ENCODE peak calls at places on chromosomes 2 and 18, in eight cellular contexts. B, X, C, W, T, N, Q and S are unnamed samples.

GRCh38 chr2:128233790-128234395 is 84.8 kb downstream of the HS6ST1 start:
- DNase-seq in B (no peak), X (no peak), C (no peak), W (no peak), T (no peak), N (no peak), Q (no peak), S (no peak)

GRCh38 chr2:30408961-30409387 is 38.1 kb upstream of the LCLAT1 start:
- DNase-seq in B (no peak), X (no peak), C (peak; percentile 29), W (no peak), T (no peak), N (no peak), Q (no peak), S (no peak)

GRCh38 chr2:599601-600000 is 77.6 kb downstream of the TMEM18 start:
- DNase-seq in B (no peak), X (no peak), C (no peak), W (no peak), T (no peak), N (no peak), Q (no peak), S (no peak)

GRCh38 chr18:35040638-35040987 is 600 bp upstream of the MAPRE2 start:
- DNase-seq in B (no peak), X (no peak), C (no peak), W (no peak), T (no peak), N (no peak), Q (no peak), S (no peak)

GRCh38 chr2:154392256-154392655 is 306.2 kb upstream of the KCNJ3 start:
- DNase-seq in B (no peak), X (no peak), C (no peak), W (no peak), T (no peak), N (no peak), Q (peak; percentile 70), S (no peak)

GRCh38 chr2:48849770-48850169 is 94.2 kb upstream of the LHCGR start:
- DNase-seq in B (no peak), X (peak; percentile 85), C (peak; percentile 71), W (no peak), T (no peak), N (no peak), Q (no peak), S (peak; percentile 57)

GRCh38 chr2:117972466-117973123 is 41.3 kb downstream of the CCDC93 start:
- DNase-seq in B (no peak), X (no peak), C (peak; percentile 88), W (no peak), T (no peak), N (no peak), Q (no peak), S (no peak)

GRCh38 chr2:161085041-161085598 is 75.1 kb upstream of the TANK start:
- DNase-seq in B (no peak), X (no peak), C (no peak), W (no peak), T (no peak), N (no peak), Q (no peak), S (no peak)

GRCh38 chr2:236240228-236240990 is 23.8 kb downstream of the ASB18 start:
- DNase-seq in B (peak; percentile 73), X (no peak), C (no peak), W (peak; percentile 55), T (peak; percentile 51), N (no peak), Q (no peak), S (no peak)

GRCh38 chr2:33340265-33340664 is 136.2 kb upstream of the RASGRP3 start:
- DNase-seq in B (peak; percentile 95), X (no peak), C (peak; percentile 46), W (no peak), T (peak; percentile 78), N (peak; percentile 22), Q (no peak), S (no peak)

GRCh38 chr2:208033701-208034502 is 8.6 kb upstream of the PLEKHM3 start:
- DNase-seq in B (no peak), X (peak; percentile 90), C (peak; percentile 46), W (peak; percentile 78), T (no peak), N (peak; percentile 78), Q (peak; percentile 25), S (peak; percentile 77)

GRCh38 chr2:127161176-127162136 is 54.5 kb upstream of the BIN1 start:
- DNase-seq in B (no peak), X (peak; percentile 32), C (no peak), W (no peak), T (no peak), N (no peak), Q (no peak), S (no peak)

GRCh38 chr18:39842042-39842791 is 2112.8 kb upstream of the PIK3C3 start:
- DNase-seq in B (no peak), X (no peak), C (no peak), W (no peak), T (no peak), N (no peak), Q (no peak), S (no peak)

GRCh38 chr2:119748135-119748534 is 11.6 kb upstream of the PTPN4 start:
- DNase-seq in B (no peak), X (no peak), C (peak; percentile 34), W (no peak), T (no peak), N (no peak), Q (no peak), S (no peak)

GRCh38 chr2:119545754-119546445 is 1.7 kb downstream of the CFAP221 start:
- DNase-seq in B (no peak), X (no peak), C (peak; percentile 32), W (no peak), T (no peak), N (no peak), Q (no peak), S (no peak)

GRCh38 chr18:3525870-3526420 is 76.0 kb downstream of the TGIF1 start:
- DNase-seq in B (no peak), X (no peak), C (peak; percentile 36), W (peak; percentile 49), T (no peak), N (no peak), Q (no peak), S (no peak)

GRCh38 chr2:222844323-222844722 is 16.5 kb upstream of the ACSL3 start:
- DNase-seq in B (no peak), X (peak; percentile 93), C (peak; percentile 84), W (no peak), T (no peak), N (no peak), Q (no peak), S (peak; percentile 44)

GRCh38 chr2:119251652-119252051 is 28.0 kb downstream of the STEAP3 start:
- DNase-seq in B (no peak), X (no peak), C (no peak), W (peak; percentile 3), T (no peak), N (no peak), Q (no peak), S (no peak)

GRCh38 chr2:119253114-119253702 is 29.6 kb downstream of the STEAP3 start:
- DNase-seq in B (no peak), X (peak; percentile 66), C (peak; percentile 56), W (no peak), T (no peak), N (no peak), Q (no peak), S (peak; percentile 26)

GRCh38 chr18:11149441-11150270 is at the start of gene PIEZO2:
- DNase-seq in B (peak; percentile 73), X (no peak), C (peak; percentile 88), W (peak; percentile 95), T (peak; percentile 36), N (peak; percentile 69), Q (no peak), S (no peak)

DNA sequence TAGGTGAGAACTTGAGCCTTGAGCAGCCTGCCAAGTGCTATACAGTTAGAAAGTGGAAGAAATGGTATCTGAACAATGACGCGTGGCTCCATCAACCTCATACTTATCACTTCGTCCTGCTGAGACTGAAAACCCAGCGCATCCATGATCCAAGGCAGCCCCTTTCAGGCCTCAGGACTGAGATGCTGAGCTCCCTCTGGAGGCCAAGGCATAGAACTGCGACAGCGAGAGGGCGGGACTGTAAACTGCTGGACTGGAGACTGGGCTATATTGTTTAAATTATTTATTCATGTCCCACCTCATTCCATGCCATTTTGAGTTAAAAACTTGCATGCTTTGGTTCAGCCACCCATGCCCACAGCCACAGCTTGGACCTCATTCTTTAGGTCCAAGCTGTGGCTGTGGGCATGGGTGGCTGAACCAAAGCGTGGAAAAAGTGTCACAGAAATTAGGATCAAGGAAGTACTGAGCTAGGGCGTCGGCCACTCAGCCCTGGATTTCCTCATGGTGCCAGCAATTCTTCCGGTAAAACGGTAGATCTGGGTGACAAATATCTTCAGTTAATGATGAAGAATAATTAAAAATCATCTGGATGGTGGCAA is 195.5 kb downstream of the L3MBTL4 start:
- DNase-seq in B (no peak), X (no peak), C (peak; percentile 62), W (peak; percentile 89), T (peak; percentile 15), N (no peak), Q (peak; percentile 29), S (no peak)
- TF ChIP-seq CTCF in B (peak; percentile 14), X (no peak), C (peak; percentile 85), W (peak; percentile 90), T (peak; percentile 70), N (no peak), Q (peak; percentile 73), S (no peak)

GRCh38 chr18:13051159-13051558 is 60.0 kb downstream of the CEP192 start:
- DNase-seq in B (no peak), X (no peak), C (peak; percentile 3), W (no peak), T (no peak), N (no peak), Q (no peak), S (no peak)
- H3K27ac ChIP-seq in B (no peak overlapping the region), X (no peak overlapping the region), C (no peak overlapping the region), W (no peak overlapping the region), T (no peak overlapping the region), N (no peak overlapping the region), Q (no peak overlapping the region), S (no peak overlapping the region)

GRCh38 chr2:168550670-168551069 is 94.6 kb downstream of the CERS6 start:
- DNase-seq in B (peak; percentile 69), X (no peak), C (no peak), W (no peak), T (peak; percentile 21), N (no peak), Q (peak; percentile 11), S (no peak)
- TF ChIP-seq CTCF in B (no peak), X (no peak), C (no peak), W (no peak), T (no peak), N (no peak), Q (no peak), S (no peak)

GRCh38 chr2:152433289-152433688 is 98.3 kb downstream of the FMNL2 start:
- DNase-seq in B (no peak), X (no peak), C (no peak), W (no peak), T (no peak), N (no peak), Q (no peak), S (no peak)

GRCh38 chr2:152432765-152433164 is 97.8 kb downstream of the FMNL2 start:
- DNase-seq in B (no peak), X (no peak), C (no peak), W (no peak), T (no peak), N (no peak), Q (no peak), S (no peak)

GRCh38 chr2:152432206-152432653 is 97.3 kb downstream of the FMNL2 start:
- DNase-seq in B (no peak), X (peak; percentile 92), C (peak; percentile 92), W (no peak), T (no peak), N (no peak), Q (no peak), S (peak; percentile 82)

GRCh38 chr2:152434395-152435182 is 99.6 kb downstream of the FMNL2 start:
- DNase-seq in B (no peak), X (no peak), C (no peak), W (no peak), T (no peak), N (no peak), Q (no peak), S (no peak)

GRCh38 chr2:152433814-152434213 is 98.8 kb downstream of the FMNL2 start:
- DNase-seq in B (no peak), X (no peak), C (no peak), W (no peak), T (no peak), N (no peak), Q (no peak), S (no peak)
- H3K27ac ChIP-seq in B (no peak overlapping the region), X (no peak overlapping the region), C (no peak overlapping the region), W (no peak overlapping the region), T (no peak overlapping the region), N (no peak overlapping the region), Q (no peak overlapping the region), S (no peak overlapping the region)